ENCODE peak calls at places on chromosomes 13 and 19, in five cellular contexts. R is adrenal gland; W is upper lobe of right lung; B is activated CD8-positive, alpha-beta memory T cell treated with anti-CD3 and anti-CD28 coated beads for 24 hours; O is nephron progenitor cell. V is an unnamed sample.

GRCh38 chr19:10503002-10503789 is at the start of gene KEAP1:
- DNase-seq in R (peak), W (peak), B (no peak), O (peak), V (no peak)

GRCh38 chr13:53028637-53029121 is at the start of gene OLFM4:
- DNase-seq in R (no peak), W (no peak), B (no peak), O (no peak), V (no peak)

GRCh38 chr19:50500753-50501151 is 10.2 kb downstream of the JOSD2 start:
- DNase-seq in R (no peak), W (no peak), B (no peak), O (no peak), V (no peak)

GRCh38 chr19:8367327-8368001 is 3.5 kb downstream of the ANGPTL4 start:
- DNase-seq in R (peak), W (peak), B (no peak), O (peak), V (peak)

GRCh38 chr13:52738719-52739467 is 727 bp downstream of the CNMD start:
- DNase-seq in R (no peak), W (peak), B (peak), O (peak), V (no peak)

GRCh38 chr13:27375686-27376326 is 48.6 kb upstream of the GTF3A start:
- DNase-seq in R (peak), W (no peak), B (peak), O (peak), V (no peak)

GRCh38 chr19:48868196-48868886 is at the start of gene PLEKHA4:
- DNase-seq in R (peak), W (peak), B (no peak), O (peak), V (no peak)

GRCh38 chr19:45506246-45506990 is 861 bp upstream of the VASP start:
- DNase-seq in R (peak), W (peak), B (peak), O (peak), V (peak)

GRCh38 chr13:39105110-39105509 is 66.9 kb downstream of the NHLRC3 start:
- DNase-seq in R (no peak), W (no peak), B (no peak), O (no peak), V (no peak)

GRCh38 chr19:56155124-56155687 is 14.1 kb downstream of the ZNF444 start:
- DNase-seq in R (peak), W (no peak), B (no peak), O (peak), V (no peak)

GRCh38 chr19:48890551-48890950 is 8.0 kb downstream of the TULP2 start:
- DNase-seq in R (no peak), W (no peak), B (no peak), O (no peak), V (no peak)

GRCh38 chr19:40347476-40348124 is 597 bp downstream of the C19orf47 start:
- DNase-seq in R (no peak), W (no peak), B (no peak), O (no peak), V (no peak)

GRCh38 chr13:99911069-99911964 is 60.2 kb downstream of the ZIC5 start:
- DNase-seq in R (no peak), W (no peak), B (no peak), O (no peak), V (no peak)

GRCh38 chr13:114076329-114076761 is 56.1 kb downstream of the RASA3 start:
- DNase-seq in R (no peak), W (peak), B (no peak), O (no peak), V (no peak)

GRCh38 chr13:92843549-92843948 is 383.1 kb upstream of the GPC6 start:
- DNase-seq in R (no peak), W (no peak), B (no peak), O (no peak), V (no peak)

V was measured in breast epithelium.